ENCODE peak calls at places on chromosome 6, in nine cellular contexts. L, U, N, K, C, I, J, D and F are unnamed samples.

GRCh38 chr6:25248100-25248499 is 31.1 kb upstream of the CARMIL1 start:
- DNase-seq in L (no peak), K (no peak), N (no peak), C (no peak), U (no peak), I (peak), J (no peak), D (no peak), F (no peak)

GRCh38 chr6:24543683-24544082 is 48.9 kb downstream of the ALDH5A1 start:
- DNase-seq in L (no peak), K (no peak), D (no peak), I (no peak), J (no peak), U (no peak), C (no peak), N (no peak), F (no peak)

GRCh38 chr6:139248911-139249310 is 42.9 kb downstream of the TXLNB start:
- DNase-seq in L (no peak), C (no peak), I (no peak), D (no peak), N (no peak), U (no peak), J (no peak), K (no peak), F (no peak)

GRCh38 chr6:7617954-7618764 is 28.2 kb downstream of the SNRNP48 start:
- DNase-seq in I (peak), N (no peak), K (peak), J (peak), U (peak), L (no peak), C (no peak), D (no peak), F (no peak)

GRCh38 chr6:123804771-123805540 is 1.3 kb downstream of the NKAIN2 start:
- DNase-seq in D (no peak), K (peak), J (no peak), N (no peak), U (no peak), L (no peak), C (no peak), I (no peak), F (no peak)

GRCh38 chr6:10210052-10210451 is 204.8 kb downstream of the TFAP2A start:
- DNase-seq in I (peak), D (no peak), N (peak), C (no peak), K (peak), U (no peak), J (no peak), L (no peak), F (no peak)

GRCh38 chr6:97198181-97198580 is 84.8 kb downstream of the MMS22L start:
- DNase-seq in U (no peak), N (no peak), J (no peak), I (no peak), L (no peak), D (no peak), C (no peak), K (no peak), F (no peak)

GRCh38 chr6:37624606-37625574 is 72.8 kb downstream of the MDGA1 start:
- DNase-seq in L (no peak), C (no peak), U (peak), D (no peak), J (peak), I (no peak), N (no peak), K (peak), F (peak)

GRCh38 chr6:14601490-14601889 is 483.9 kb downstream of the CD83 start:
- DNase-seq in L (no peak), I (no peak), U (no peak), D (no peak), K (no peak), N (no peak), J (no peak), C (no peak), F (no peak)

GRCh38 chr6:7419065-7419464 is 29.5 kb downstream of the RIOK1 start:
- DNase-seq in C (no peak), L (no peak), I (no peak), N (no peak), U (no peak), D (no peak), J (no peak), K (no peak), F (no peak)

GRCh38 chr6:151379933-151380847 is 11.2 kb downstream of the ZBTB2 start:
- DNase-seq in L (no peak), U (no peak), K (no peak), N (no peak), J (peak), D (no peak), I (no peak), C (no peak), F (no peak)

GRCh38 chr6:39608652-39609345 is 116.4 kb downstream of the KIF6 start:
- DNase-seq in I (no peak), K (no peak), C (no peak), N (no peak), J (no peak), L (no peak), U (no peak), D (no peak), F (no peak)

GRCh38 chr6:4398806-4399205 is 263.4 kb upstream of the ECI2 start:
- DNase-seq in K (no peak), N (no peak), U (no peak), D (no peak), J (no peak), I (no peak), L (no peak), C (no peak), F (no peak)

GRCh38 chr6:28587011-28587745 is 61.5 kb downstream of the GPX5 start:
- DNase-seq in L (peak), I (peak), N (no peak), J (peak), U (peak), C (no peak), K (peak), D (peak), F (peak)

GRCh38 chr6:76026101-76026500 is 46.4 kb downstream of the IMPG1 start:
- DNase-seq in N (no peak), U (no peak), L (no peak), K (no peak), I (no peak), D (peak), J (no peak), C (no peak), F (no peak)

GRCh38 chr6:143843689-143844405 is 709 bp downstream of the LTV1 start:
- DNase-seq in D (no peak), U (no peak), L (peak), J (no peak), K (peak), I (no peak), C (no peak), N (no peak), F (no peak)

GRCh38 chr6:112030965-112031660 is 22.8 kb upstream of the CCN6 start:
- DNase-seq in I (no peak), D (no peak), N (no peak), C (no peak), L (no peak), J (no peak), U (no peak), K (no peak), F (no peak)

GRCh38 chr6:7159790-7160525 is 52.2 kb downstream of the RREB1 start:
- DNase-seq in I (no peak), C (no peak), J (no peak), K (no peak), L (no peak), N (no peak), U (no peak), D (no peak), F (no peak)

GRCh38 chr6:35590622-35591066 is 77.9 kb upstream of the TULP1 start:
- DNase-seq in D (no peak), L (no peak), C (no peak), J (peak), N (no peak), I (no peak), K (no peak), U (no peak), F (no peak)

GRCh38 chr6:140192018-140192417 is 817.6 kb upstream of the CITED2 start:
- DNase-seq in K (no peak), L (no peak), U (no peak), N (no peak), D (no peak), I (no peak), J (no peak), C (no peak), F (no peak)

GRCh38 chr6:31180500-31180899 is 10.0 kb upstream of the POU5F1 start:
- DNase-seq in C (no peak), N (no peak), I (no peak), U (peak), K (no peak), D (no peak), L (no peak), J (peak), F (peak)